ENCODE peak calls at places on chromosome 21, in four cellular contexts. S, G, D and B are unnamed samples.
A peak's percentile ranks its signal among the peaks of the same experiment; 100 is the strongest.

GRCh38 chr21:23887709-23888303 is 1719.5 kb downstream of the MRPL39 start:
- DNase-seq in G (no peak), D (no peak), S (no peak), B (no peak)

GRCh38 chr21:42513985-42514882 is 582 bp downstream of the SLC37A1 start:
- DNase-seq in D (peak; percentile 82), G (peak; percentile 73), S (peak; percentile 39), B (peak; percentile 77)

GRCh38 chr21:44732263-44732662 is 20.9 kb upstream of the TSPEAR start:
- DNase-seq in D (no peak), G (no peak), S (no peak), B (no peak)

GRCh38 chr21:15190412-15190811 is 125.6 kb upstream of the NRIP1 start:
- DNase-seq in G (no peak), S (no peak), D (no peak), B (no peak)

GRCh38 chr21:44987886-44988606 is 48.2 kb downstream of the SLX9 start:
- DNase-seq in D (peak; percentile 58), G (no peak), S (no peak), B (no peak)

GRCh38 chr21:46585191-46585953 is 19.5 kb downstream of the S100B start:
- DNase-seq in D (no peak), S (peak; percentile 45), G (no peak), B (no peak)

GRCh38 chr21:36073181-36073580 is 3.4 kb downstream of the CBR1 start:
- DNase-seq in G (no peak), S (no peak), D (no peak), B (no peak)

GRCh38 chr21:36788116-36788515 is 89.2 kb downstream of the SIM2 start:
- DNase-seq in G (no peak), D (no peak), S (no peak), B (no peak)

GRCh38 chr21:41581592-41582228 is 73.8 kb upstream of the TMPRSS2 start:
- DNase-seq in G (no peak), S (no peak), D (no peak), B (no peak)

GRCh38 chr21:37230632-37231246 is 36.4 kb downstream of the VPS26C start:
- DNase-seq in G (no peak), D (no peak), S (no peak), B (no peak)

GRCh38 chr21:29477347-29477746 is 178.6 kb downstream of the BACH1 start:
- DNase-seq in S (no peak), G (no peak), D (no peak), B (no peak)

GRCh38 chr21:46151989-46152938 is 3.1 kb downstream of the FTCD start:
- DNase-seq in D (peak; percentile 54), G (peak; percentile 0), S (no peak), B (peak; percentile 58)

GRCh38 chr21:41878831-41879189 is 334 bp downstream of the PRDM15 start:
- DNase-seq in D (peak; percentile 89), G (peak; percentile 87), S (peak; percentile 71), B (no peak)

GRCh38 chr21:26715878-26716506 is 129.2 kb downstream of the ADAMTS1 start:
- DNase-seq in S (peak; percentile 42), G (peak; percentile 53), D (no peak), B (no peak)

GRCh38 chr21:25578070-25578961 is 29.0 kb downstream of the MRPL39 start:
- DNase-seq in G (no peak), S (no peak), D (no peak), B (no peak)

GRCh38 chr21:35855463-35855862 is 204.9 kb downstream of the SETD4 start:
- DNase-seq in D (no peak), S (no peak), G (no peak), B (no peak)

GRCh38 chr21:45788198-45788597 is 144.7 kb downstream of the PCBP3 start:
- DNase-seq in G (no peak), D (no peak), S (no peak), B (no peak)

GRCh38 chr21:42281196-42281680 is 34.0 kb downstream of the TFF3 start:
- DNase-seq in G (no peak), D (no peak), S (no peak), B (no peak)

GRCh38 chr21:45579383-45580180 is 37.3 kb upstream of the SLC19A1 start:
- DNase-seq in D (no peak), G (no peak), S (no peak), B (peak; percentile 49)

GRCh38 chr21:27570306-27570868 is 603.5 kb upstream of the ADAMTS5 start:
- DNase-seq in S (peak; percentile 96), D (peak; percentile 55), G (peak; percentile 36), B (peak; percentile 76)

GRCh38 chr21:27721675-27722074 is 754.8 kb upstream of the ADAMTS5 start:
- DNase-seq in D (no peak), G (no peak), S (no peak), B (no peak)

GRCh38 chr21:36796070-36796469 is 97.2 kb downstream of the SIM2 start:
- DNase-seq in D (no peak), S (no peak), G (no peak), B (no peak)

GRCh38 chr21:46069719-46070279 is 28.1 kb upstream of the COL6A2 start:
- DNase-seq in S (no peak), G (no peak), D (no peak), B (peak; percentile 55)

GRCh38 chr21:26964379-26964778 is 2.5 kb downstream of the ADAMTS5 start:
- DNase-seq in S (no peak), G (no peak), D (peak; percentile 66), B (peak; percentile 77)

GRCh38 chr21:35922618-35923017 is 137.7 kb downstream of the SETD4 start:
- DNase-seq in G (no peak), D (no peak), S (peak; percentile 89), B (no peak)

GRCh38 chr21:28442624-28443023 is 550.1 kb downstream of the LTN1 start:
- DNase-seq in D (no peak), S (peak; percentile 14), G (no peak), B (no peak)

GRCh38 chr21:44625756-44626155 is 1.1 kb upstream of the KRTAP10-9 start:
- DNase-seq in D (no peak), S (no peak), G (no peak), B (peak; percentile 46)

GRCh38 chr21:42543106-42543847 is 29.6 kb downstream of the SLC37A1 start:
- DNase-seq in G (no peak), S (no peak), D (peak; percentile 46), B (no peak)

GRCh38 chr21:20997633-20998455 is at the start of gene NCAM2:
- DNase-seq in G (peak; percentile 85), S (peak; percentile 9), D (peak; percentile 87), B (peak; percentile 75)

GRCh38 chr21:44867464-44867863 is 6.0 kb downstream of the PTTG1IP start:
- DNase-seq in S (no peak), G (no peak), D (peak; percentile 55), B (no peak)

GRCh38 chr21:45950740-45951515 is 30.6 kb upstream of the COL6A1 start:
- DNase-seq in G (no peak), D (no peak), S (peak; percentile 58), B (peak; percentile 88)

GRCh38 chr21:28818663-28819278 is 173.9 kb downstream of the LTN1 start:
- DNase-seq in S (no peak), D (no peak), G (no peak), B (no peak)

GRCh38 chr21:31182231-31183129 is 144.2 kb upstream of the KRTAP19-8 start:
- DNase-seq in G (no peak), S (no peak), D (no peak), B (no peak)

GRCh38 chr21:34794686-34795085 is 125.9 kb downstream of the CLIC6 start:
- DNase-seq in G (no peak), S (no peak), D (no peak), B (no peak)
- TF ChIP-seq CTCF in G (no peak), S (no peak), D (no peak), B (no peak)

DNA sequence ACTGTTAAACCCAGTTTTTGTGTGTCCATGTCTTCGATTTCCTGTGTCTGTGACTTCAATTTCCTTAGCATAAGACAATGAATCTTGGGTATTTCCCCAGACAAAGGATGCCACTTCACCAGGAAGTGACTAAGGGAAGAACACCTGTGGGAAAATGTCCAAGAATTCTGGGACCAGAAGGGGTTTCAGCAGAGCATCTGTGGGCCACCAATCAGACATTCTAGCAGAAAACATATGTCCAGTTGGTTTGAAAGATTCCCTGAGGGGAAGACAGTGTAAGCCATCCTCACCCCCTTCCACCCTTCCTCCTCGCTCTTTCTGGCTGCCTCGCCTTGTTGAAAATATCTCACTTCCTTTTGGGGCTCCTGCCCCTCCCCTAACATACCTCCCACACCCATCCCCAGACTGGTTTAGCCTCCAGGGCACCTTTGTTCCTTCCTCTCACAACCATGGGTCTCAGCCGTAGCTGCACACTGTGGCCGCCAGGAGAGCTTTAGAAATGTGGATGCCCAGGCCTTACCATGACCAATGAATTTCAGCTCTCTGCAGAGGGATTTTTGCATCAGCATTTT is 25.5 kb upstream of the IFNAR1 start:
- DNase-seq in D (no peak), G (no peak), S (peak; percentile 52), B (no peak)
- H3K27ac ChIP-seq in D (peak overlapping the region; percentile 13), G (peak overlapping the region; percentile 64), S (peak overlapping the region; percentile 45), B (no peak overlapping the region)

DNA sequence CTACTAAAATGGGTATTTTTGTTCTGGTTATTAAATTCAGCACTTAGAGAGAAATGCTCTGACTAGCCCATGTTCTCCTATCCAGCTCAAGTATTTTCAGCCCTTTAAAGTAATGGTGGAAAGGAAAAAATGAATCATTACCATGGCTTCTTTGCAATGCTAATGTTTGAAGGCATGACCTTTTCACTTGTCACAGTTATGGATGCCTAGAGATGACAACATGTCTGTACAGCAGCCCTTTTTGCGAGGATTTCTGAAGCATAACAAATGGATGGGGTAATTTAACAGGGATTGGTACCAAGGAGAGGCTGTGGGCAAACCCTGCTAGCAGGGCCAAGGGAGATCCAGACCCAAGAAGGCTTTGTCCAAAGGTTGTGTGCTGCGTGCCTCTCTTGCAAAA is 326.9 kb downstream of the PCP4 start:
- DNase-seq in G (no peak), D (no peak), S (no peak), B (no peak)
- TF ChIP-seq CTCF in G (no peak), D (no peak), S (no peak), B (no peak)

DNA sequence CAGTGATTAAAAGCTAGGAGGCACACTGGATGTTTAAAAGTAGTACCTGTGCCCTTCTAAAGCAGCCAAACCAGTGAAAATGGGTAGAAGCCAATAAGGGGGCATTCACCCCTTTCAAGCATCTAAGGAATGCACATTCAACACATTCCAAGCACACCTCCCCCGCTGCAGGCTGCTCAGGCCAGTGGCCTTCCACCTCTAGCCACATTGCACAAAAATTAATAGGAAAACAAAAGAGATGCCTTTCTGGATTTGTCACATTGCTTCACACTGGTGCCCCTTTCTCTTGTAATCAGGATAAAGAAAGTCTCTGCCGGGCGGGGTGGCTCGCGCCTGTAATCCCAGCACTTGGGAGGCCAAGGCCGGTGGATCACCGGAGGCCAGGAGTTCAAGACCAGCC is 834.0 kb downstream of the USP25 start:
- DNase-seq in D (no peak), S (peak; percentile 12), G (peak; percentile 64), B (no peak)
- H3K27ac ChIP-seq in D (no peak overlapping the region), S (no peak overlapping the region), G (peak overlapping the region; percentile 50), B (no peak overlapping the region)

DNA sequence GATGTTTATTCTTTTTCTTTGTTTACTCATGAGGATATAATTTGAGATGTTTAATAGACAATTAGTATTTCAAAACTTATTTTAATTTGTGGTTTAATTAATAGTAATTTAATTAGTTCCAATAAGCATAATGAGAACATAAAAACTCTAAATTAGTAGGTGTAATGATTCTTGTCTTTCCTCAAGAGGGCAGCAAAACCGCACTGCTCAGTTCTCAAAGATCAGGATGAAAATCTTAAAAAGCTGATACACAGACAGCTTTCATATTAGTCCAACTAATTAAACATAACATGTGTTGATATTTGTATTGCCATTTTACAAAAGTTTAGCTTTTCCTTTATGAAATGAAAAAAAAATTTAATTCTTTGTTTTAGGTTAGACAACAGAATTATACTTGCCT is 106.7 kb upstream of the C21orf91 start:
- DNase-seq in S (no peak), G (peak; percentile 10), D (no peak), B (no peak)
- TF ChIP-seq CTCF in S (peak; percentile 67), G (peak; percentile 24), D (peak; percentile 53), B (no peak)